ENCODE peak calls at places on chromosome 22, in five cellular contexts. N is thoracic aorta; T is CD4-positive, alpha-beta T cell; U is transverse colon; F is PC-3. P is an unnamed sample.

GRCh38 chr22:17601031-17601430 is 27.5 kb downstream of the ATP6V1E1 start:
- DNase-seq in N (no peak), T (no peak), U (no peak), F (no peak), P (no peak)

GRCh38 chr22:47030143-47030641 is 267.7 kb downstream of the TBC1D22A start:
- DNase-seq in N (no peak), T (no peak), U (no peak), F (peak), P (no peak)

GRCh38 chr22:47014636-47014930 is 252.1 kb downstream of the TBC1D22A start:
- DNase-seq in N (no peak), T (no peak), U (no peak), F (no peak), P (no peak)

GRCh38 chr22:17501679-17502285 is 61.5 kb upstream of the SLC25A18 start:
- DNase-seq in N (no peak), T (peak), U (peak), F (peak), P (peak)

GRCh38 chr22:38203090-38203810 is 1.5 kb downstream of the MAFF start:
- DNase-seq in N (no peak), T (no peak), U (peak), F (peak), P (peak)

GRCh38 chr22:22463855-22464540 is 44.5 kb downstream of the ZNF280B start:
- DNase-seq in N (no peak), T (peak), U (peak), F (peak), P (peak)

GRCh38 chr22:35354068-35354467 is 26.8 kb upstream of the HMOX1 start:
- DNase-seq in N (no peak), T (no peak), U (no peak), F (no peak), P (no peak)

GRCh38 chr22:35591696-35592417 is 25.3 kb downstream of the MB start:
- DNase-seq in N (no peak), T (no peak), U (no peak), F (no peak), P (no peak)

GRCh38 chr22:26568207-26568706 is 21.7 kb downstream of the TPST2 start:
- DNase-seq in N (no peak), T (no peak), U (no peak), F (peak), P (peak)

DNA sequence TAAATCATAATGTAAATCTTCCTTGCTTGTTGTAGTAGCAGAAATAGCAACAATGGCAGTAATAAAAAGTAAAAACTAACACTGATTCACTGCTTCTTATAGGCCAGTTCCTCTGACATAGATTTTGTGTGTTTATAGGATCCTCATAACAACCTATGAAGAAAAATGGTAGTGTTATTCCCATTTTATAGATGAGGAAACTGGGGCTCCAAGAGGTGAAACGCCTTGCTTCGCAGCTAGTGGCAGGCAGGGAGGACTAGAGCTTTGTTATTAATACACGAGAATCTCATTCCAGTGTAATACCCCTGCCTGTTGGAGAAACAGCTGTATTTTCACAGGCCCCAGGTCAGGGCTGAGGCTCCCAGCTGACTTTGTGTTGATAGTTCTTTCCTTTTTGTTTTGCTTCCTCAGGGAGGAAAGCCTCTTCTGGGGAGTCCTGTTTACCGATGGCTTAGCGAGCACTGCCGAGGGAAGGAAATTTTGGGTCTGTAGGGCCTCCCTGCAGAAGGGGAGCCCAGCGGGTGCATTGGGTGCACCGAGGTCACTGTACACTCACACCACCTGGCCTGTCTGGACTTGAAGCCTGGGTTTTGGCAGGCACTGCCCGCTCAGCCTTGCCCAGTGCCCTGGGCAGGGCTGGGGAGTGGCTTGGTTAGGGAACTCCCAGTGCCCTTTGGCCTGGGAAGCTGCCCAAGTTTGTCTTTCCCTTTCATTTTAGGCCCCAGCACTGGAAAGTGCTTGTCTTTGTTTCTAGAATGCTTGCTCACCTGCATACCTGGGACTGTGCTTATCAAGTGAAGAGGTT is 13.5 kb downstream of the KIAA1671 start:
- DNase-seq in N (no peak), T (no peak), U (peak), F (peak), P (peak)
- H3K27ac ChIP-seq in N (no peak), T (no peak), U (peak), F (peak), P (peak)

DNA sequence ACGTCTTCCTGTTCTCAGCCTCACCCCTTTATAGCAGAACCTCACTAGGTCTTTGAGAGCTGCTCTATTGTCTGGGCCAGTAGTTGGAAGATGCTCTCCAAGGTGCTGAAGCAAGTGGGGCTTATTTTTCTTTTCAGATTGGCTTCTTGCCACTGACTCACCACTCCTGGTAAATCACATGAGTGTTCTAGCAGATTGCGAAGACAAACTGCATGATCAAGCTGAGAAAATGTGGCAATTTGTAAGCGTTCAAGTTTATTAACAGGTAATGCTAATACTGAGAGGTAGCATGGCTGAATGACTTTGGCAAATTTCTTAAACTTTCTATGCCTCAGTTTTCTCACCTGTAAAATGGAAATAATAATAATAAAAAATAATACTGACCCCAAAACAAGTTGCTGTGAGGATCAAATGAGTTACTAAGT is 59.2 kb downstream of the CACNG2 start:
- DNase-seq in N (no peak), T (no peak), U (no peak), F (peak), P (peak)
- TF ChIP-seq CTCF in N (no peak), T (no peak), U (no peak), F (no peak), P (no peak)

DNA sequence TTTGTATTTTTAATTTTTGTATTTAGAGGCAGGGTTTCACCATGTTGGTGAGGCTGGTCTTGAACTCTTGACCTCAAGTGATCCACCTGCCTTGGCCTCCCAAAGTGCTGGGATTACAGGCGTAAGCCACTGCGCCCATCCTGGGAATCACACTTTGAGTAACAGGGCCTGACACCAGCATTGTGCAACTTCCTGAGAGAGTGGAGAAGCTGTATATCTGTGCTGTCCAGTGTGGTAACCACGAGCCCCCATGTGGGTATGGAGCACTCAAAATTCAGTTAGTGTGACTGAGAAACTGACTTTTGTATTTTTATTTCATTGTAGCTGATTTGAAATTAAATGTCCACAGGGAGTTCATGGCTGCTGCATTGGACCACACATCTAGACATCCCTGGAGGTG is 36.2 kb downstream of the MPPED1 start:
- DNase-seq in N (no peak), T (no peak), U (no peak), F (no peak), P (no peak)
- H3K27ac ChIP-seq in N (no peak), T (no peak), U (no peak), F (no peak), P (no peak)

GRCh38 chr22:27888310-27888709 is 30.7 kb downstream of the PITPNB start:
- DNase-seq in N (no peak), T (no peak), U (no peak), F (no peak), P (no peak)

GRCh38 chr22:27885977-27886842 is 32.8 kb downstream of the PITPNB start:
- DNase-seq in N (no peak), T (peak), U (peak), F (peak), P (peak)

GRCh38 chr22:27883656-27884350 is 35.3 kb downstream of the PITPNB start:
- DNase-seq in N (no peak), T (no peak), U (no peak), F (no peak), P (no peak)

GRCh38 chr22:27892064-27892463 is 27.0 kb downstream of the PITPNB start:
- DNase-seq in N (no peak), T (no peak), U (no peak), F (no peak), P (no peak)

DNA sequence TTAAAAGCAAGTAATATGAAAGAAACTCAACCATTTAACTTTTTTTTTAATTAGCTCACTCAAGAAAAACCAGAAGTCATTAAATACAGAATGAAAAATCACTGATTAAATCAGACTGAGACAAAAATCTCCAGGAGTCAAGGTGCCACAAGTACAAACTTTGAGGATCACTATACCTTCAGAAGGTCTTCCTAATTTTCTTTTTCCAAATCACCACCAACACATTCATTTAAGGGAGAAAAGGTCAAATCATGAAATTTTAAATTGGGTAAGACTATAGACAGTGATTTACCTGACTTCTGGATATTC is 32.3 kb downstream of the PITPNB start:
- DNase-seq in N (no peak), T (no peak), U (no peak), F (no peak), P (no peak)
- TF ChIP-seq CTCF in N (no peak), T (no peak), U (no peak), F (peak), P (peak)

GRCh38 chr22:30238661-30239420 is 7.7 kb downstream of the LIF start:
- DNase-seq in N (no peak), T (no peak), U (peak), F (peak), P (no peak)
- H3K27ac ChIP-seq in N (no peak), T (no peak), U (no peak), F (peak), P (peak)

DNA sequence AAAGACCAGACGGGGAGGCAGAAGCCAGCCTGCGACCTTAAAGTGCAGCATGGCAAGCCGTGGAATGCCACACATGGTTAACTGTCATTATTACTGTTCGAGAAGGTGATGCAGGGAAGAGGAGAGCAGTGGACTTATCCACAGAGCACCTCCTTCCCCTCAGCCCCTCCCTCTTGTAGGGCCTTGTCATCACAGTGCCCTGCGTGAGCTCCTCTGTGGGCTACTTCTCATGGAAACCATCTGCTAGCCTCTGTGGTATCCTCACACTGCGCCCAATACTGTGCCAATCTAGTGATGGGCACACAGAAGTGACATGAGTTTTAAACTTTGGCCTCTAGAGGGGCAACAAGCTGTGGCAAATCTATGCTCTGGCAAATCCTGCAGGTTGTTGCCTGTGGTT is 18.2 kb upstream of the CCDC134 start:
- DNase-seq in N (no peak), T (no peak), U (peak), F (no peak), P (no peak)
- TF ChIP-seq CTCF in N (no peak), T (no peak), U (no peak), F (no peak), P (no peak)

DNA sequence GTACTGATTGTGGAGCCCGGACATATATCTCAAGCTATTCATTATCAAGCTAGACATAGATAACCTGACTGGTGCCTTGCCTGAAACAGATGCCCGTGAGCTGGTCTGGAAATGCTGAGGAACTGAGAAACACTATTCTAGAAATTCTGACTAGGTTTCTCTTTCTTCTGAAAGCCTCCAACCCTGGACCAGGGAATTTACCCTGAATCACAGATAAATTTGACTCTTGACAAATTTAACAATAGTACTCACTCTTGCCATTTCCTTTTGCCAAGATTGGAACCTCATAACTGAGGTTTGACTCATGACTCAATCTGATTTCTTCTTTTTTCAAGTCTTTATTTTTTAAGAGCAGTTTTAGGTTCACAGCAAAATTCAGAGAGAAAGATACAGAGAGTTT is 189.6 kb upstream of the SYN3 start:
- DNase-seq in N (no peak), T (no peak), U (no peak), F (no peak), P (no peak)
- H3K27ac ChIP-seq in N (peak), T (no peak), U (no peak), F (no peak), P (no peak)

GRCh38 chr22:49703391-49703926 is 124.2 kb downstream of the BRD1 start:
- DNase-seq in N (no peak), T (no peak), U (no peak), F (no peak), P (no peak)

GRCh38 chr22:49699476-49699875 is 128.2 kb downstream of the BRD1 start:
- DNase-seq in N (no peak), T (no peak), U (no peak), F (no peak), P (no peak)

GRCh38 chr22:49699928-49700498 is 127.7 kb downstream of the BRD1 start:
- DNase-seq in N (no peak), T (no peak), U (no peak), F (no peak), P (no peak)

GRCh38 chr22:49702068-49702397 is 125.6 kb downstream of the BRD1 start:
- DNase-seq in N (no peak), T (no peak), U (no peak), F (no peak), P (no peak)

GRCh38 chr22:49701380-49702067 is 126.1 kb downstream of the BRD1 start:
- DNase-seq in N (no peak), T (no peak), U (no peak), F (peak), P (no peak)
- TF ChIP-seq CTCF in N (no peak), T (peak), U (peak), F (peak), P (peak)

DNA sequence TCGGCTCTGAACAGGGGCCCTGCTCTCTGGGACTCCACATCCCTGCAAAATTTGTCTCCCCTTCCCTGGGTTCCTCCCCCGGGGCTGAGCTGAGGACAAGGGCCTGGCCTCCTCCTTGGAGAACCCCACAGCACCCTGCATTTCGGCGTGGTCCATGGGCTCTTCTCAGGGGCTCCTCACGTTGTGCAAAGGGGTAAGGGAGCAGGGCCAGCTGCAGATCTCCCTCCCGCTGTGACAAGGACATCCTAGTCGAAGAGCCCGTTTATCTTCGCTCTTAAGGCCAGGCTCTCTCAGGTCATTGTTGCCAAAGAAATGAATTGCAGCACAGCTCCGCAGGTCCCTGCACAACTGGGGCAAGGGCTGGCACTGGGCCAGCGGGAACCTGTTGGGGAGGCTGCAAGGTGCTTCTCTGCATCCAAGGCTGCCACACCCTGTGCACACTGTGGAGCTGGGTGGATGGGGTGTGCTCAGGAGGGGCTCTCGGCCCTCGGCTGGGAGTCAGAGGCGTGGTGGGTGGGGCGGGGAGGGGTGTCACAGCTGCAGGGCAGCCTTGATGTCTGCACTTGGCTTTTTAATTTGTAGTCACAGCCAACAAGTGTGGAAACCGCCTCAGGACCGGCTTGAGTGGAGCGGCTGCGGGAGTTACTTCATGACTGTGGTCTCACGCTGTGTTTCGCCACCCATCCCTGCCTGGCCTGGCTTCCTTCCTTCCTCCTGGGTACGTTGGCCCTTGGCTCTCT is 26.6 kb upstream of the SEPTIN5 start:
- DNase-seq in N (no peak), T (no peak), U (no peak), F (no peak), P (no peak)
- H3K27ac ChIP-seq in N (no peak), T (no peak), U (no peak), F (no peak), P (peak)